ENCODE peak calls at places on chromosomes 1 and 21, in nine cellular contexts. W is pancreas; I is AG09309; P is T-cell; R is DMS53; T is posterior vena cava; S is glutamatergic neuron; N is naive thymus-derived CD8-positive, alpha-beta T cell; E is stimulated activated CD4-positive, alpha-beta T cell treated with anti-CD3 and anti-CD28 coated beads, Interleukin-2, amount 100 ng/mL, for 24 hours. J is an unnamed sample.
A peak's percentile ranks its signal among the peaks of the same experiment; 100 is the strongest.

GRCh38 chr1:37056201-37056764 is 22.0 kb upstream of the GRIK3 start:
- DNase-seq in E (no peak), S (peak; percentile 46), R (no peak), W (no peak), N (no peak), I (no peak), P (no peak), T (no peak), J (no peak)

GRCh38 chr1:84350104-84350503 is 48.2 kb upstream of the DNASE2B start:
- DNase-seq in E (no peak), P (no peak), S (no peak), I (no peak), N (no peak), T (no peak), W (no peak), R (no peak), J (no peak)

GRCh38 chr1:109438798-109439297 is 12.6 kb upstream of the PSMA5 start:
- DNase-seq in P (no peak), N (no peak), T (no peak), E (no peak), W (no peak), I (peak; percentile 88), S (peak; percentile 59), R (peak; percentile 6), J (peak; percentile 5)

GRCh38 chr1:40030528-40031135 is 9.9 kb upstream of the CAP1 start:
- DNase-seq in W (no peak), R (no peak), I (no peak), P (no peak), E (no peak), T (no peak), S (no peak), N (no peak), J (no peak)

GRCh38 chr1:237938553-237938952 is 47.8 kb upstream of the ZP4 start:
- DNase-seq in W (no peak), S (no peak), E (no peak), I (no peak), R (peak; percentile 38), N (no peak), P (no peak), T (no peak), J (no peak)

GRCh38 chr1:27605796-27606707 is 2.1 kb upstream of the AHDC1 start:
- DNase-seq in S (peak; percentile 64), R (peak; percentile 78), N (peak; percentile 66), T (no peak), I (no peak), E (peak; percentile 69), P (peak; percentile 54), W (peak; percentile 57), J (no peak)

GRCh38 chr1:188723332-188724020 is 1754.2 kb downstream of the BRINP3 start:
- DNase-seq in I (no peak), E (no peak), T (no peak), S (no peak), R (no peak), N (no peak), P (no peak), W (no peak), J (no peak)

GRCh38 chr1:222095606-222096475 is 354.0 kb upstream of the DUSP10 start:
- DNase-seq in S (peak; percentile 59), R (peak; percentile 54), I (no peak), N (peak; percentile 66), E (peak; percentile 70), P (peak; percentile 62), W (no peak), T (no peak), J (no peak)

GRCh38 chr1:99852648-99853047 is 2.5 kb downstream of the AGL start:
- DNase-seq in W (no peak), I (no peak), E (no peak), P (no peak), T (no peak), R (no peak), N (no peak), S (no peak), J (no peak)

GRCh38 chr1:13779930-13780329 is 79.9 kb downstream of the PRDM2 start:
- DNase-seq in T (no peak), P (no peak), W (no peak), R (no peak), S (no peak), E (no peak), N (no peak), I (no peak), J (no peak)

GRCh38 chr1:70319750-70320149 is 34.8 kb downstream of the ANKRD13C start:
- DNase-seq in T (no peak), P (no peak), S (no peak), R (peak; percentile 30), E (no peak), I (peak; percentile 16), W (no peak), N (no peak), J (no peak)

GRCh38 chr1:29324771-29325351 is 88.5 kb downstream of the PTPRU start:
- DNase-seq in T (no peak), I (no peak), S (no peak), R (no peak), W (no peak), E (no peak), P (no peak), N (no peak), J (no peak)

GRCh38 chr1:46798820-46799219 is at the start of gene CYP4B1:
- DNase-seq in R (no peak), E (no peak), P (no peak), I (no peak), W (no peak), S (no peak), T (peak; percentile 93), N (no peak), J (no peak)

GRCh38 chr1:207240325-207241095 is 81.0 kb upstream of the CD55 start:
- DNase-seq in R (peak; percentile 19), P (no peak), S (no peak), E (no peak), T (no peak), N (no peak), I (no peak), W (no peak), J (no peak)

GRCh38 chr21:29017639-29018237 is 1.4 kb downstream of the RWDD2B start:
- DNase-seq in R (no peak), E (no peak), S (no peak), I (no peak), N (no peak), T (no peak), W (no peak), P (no peak), J (no peak)

GRCh38 chr1:176033474-176033873 is 173.6 kb downstream of the COP1 start:
- DNase-seq in S (no peak), N (no peak), R (no peak), I (no peak), P (no peak), E (no peak), T (no peak), W (no peak), J (no peak)

GRCh38 chr1:5165747-5166146 is 511.3 kb downstream of the AJAP1 start:
- DNase-seq in W (no peak), E (no peak), R (no peak), N (no peak), P (no peak), S (no peak), I (no peak), T (no peak), J (no peak)

GRCh38 chr1:203026666-203027663 is 674 bp downstream of the PPFIA4 start:
- DNase-seq in I (no peak), W (no peak), E (no peak), R (no peak), S (no peak), P (no peak), N (no peak), T (no peak), J (no peak)

GRCh38 chr1:58528518-58528917 is 18.0 kb downstream of the OMA1 start:
- DNase-seq in R (no peak), W (no peak), T (no peak), N (no peak), E (no peak), P (no peak), S (no peak), I (peak; percentile 54), J (no peak)

GRCh38 chr1:50603274-50604271 is 180.3 kb upstream of the DMRTA2 start:
- DNase-seq in P (no peak), W (no peak), I (peak; percentile 21), T (no peak), N (no peak), S (no peak), R (no peak), E (no peak), J (no peak)

GRCh38 chr1:243882276-243882675 is 32.2 kb upstream of the AKT3 start:
- DNase-seq in S (no peak), I (peak; percentile 39), N (no peak), E (no peak), R (peak; percentile 69), T (no peak), W (no peak), P (no peak), J (no peak)

GRCh38 chr1:172898866-172899265 is 151.9 kb downstream of the TNFSF18 start:
- DNase-seq in W (no peak), S (no peak), I (no peak), P (no peak), N (no peak), E (no peak), R (no peak), T (no peak), J (no peak)

GRCh38 chr1:226887006-226887405 is 16.6 kb downstream of the PSEN2 start:
- DNase-seq in T (peak; percentile 38), I (no peak), W (no peak), R (no peak), S (peak; percentile 72), E (no peak), P (no peak), N (no peak), J (no peak)

GRCh38 chr1:27070390-27071048 is 57.9 kb upstream of the TENT5B start:
- DNase-seq in E (no peak), R (peak; percentile 70), S (peak; percentile 26), I (no peak), P (no peak), N (no peak), W (peak; percentile 75), T (no peak), J (no peak)

GRCh38 chr1:173255214-173255813 is 48.2 kb upstream of the TNFSF4 start:
- DNase-seq in S (no peak), E (no peak), R (peak; percentile 61), W (no peak), N (no peak), I (no peak), P (no peak), T (no peak), J (no peak)

GRCh38 chr21:31343680-31344480 is at the start of gene TIAM1:
- DNase-seq in P (no peak), I (peak; percentile 38), T (peak; percentile 88), W (peak; percentile 37), E (peak; percentile 52), S (peak; percentile 47), R (peak; percentile 40), N (no peak), J (no peak)

GRCh38 chr1:55718758-55719671 is 503.9 kb upstream of the USP24 start:
- DNase-seq in E (no peak), W (peak; percentile 22), P (no peak), I (peak; percentile 100), S (no peak), R (peak; percentile 93), T (peak; percentile 87), N (no peak), J (peak; percentile 44)

GRCh38 chr21:45112371-45112770 is 38.0 kb downstream of the ADARB1 start:
- DNase-seq in I (no peak), R (no peak), N (no peak), S (no peak), T (no peak), E (no peak), W (no peak), P (no peak), J (no peak)

GRCh38 chr21:45366931-45367401 is 38.0 kb upstream of the COL18A1 start:
- DNase-seq in P (no peak), I (peak; percentile 74), W (peak; percentile 30), R (no peak), N (no peak), T (peak; percentile 89), E (no peak), S (no peak), J (peak; percentile 47)

GRCh38 chr1:96049759-96050409 is 671.7 kb upstream of the PTBP2 start:
- DNase-seq in E (no peak), N (no peak), W (no peak), R (no peak), S (no peak), I (no peak), P (no peak), T (no peak), J (no peak)

GRCh38 chr1:102834688-102835320 is 273.5 kb downstream of the COL11A1 start:
- DNase-seq in T (no peak), P (no peak), E (no peak), R (no peak), S (no peak), W (no peak), N (no peak), I (no peak), J (no peak)

J was measured in GOT3.